ENCODE peak calls at places on chromosomes 1 and 21, in four cellular contexts. U is A549, O is K562, C is GM12878. N is an unnamed sample.

GRCh38 chr21:28832715-28833061 is 160.0 kb downstream of the LTN1 start:
- DNase-seq in O (no peak), C (no peak), U (no peak), N (no peak)

GRCh38 chr1:183227963-183228649 is 42.0 kb downstream of the LAMC2 start:
- DNase-seq in O (peak; percentile 71), U (peak; percentile 47), C (no peak), N (peak; percentile 30)

GRCh38 chr1:201689647-201690046 is 139.3 kb upstream of the IPO9 start:
- DNase-seq in U (no peak), C (no peak), O (no peak), N (no peak)

GRCh38 chr1:208077232-208077751 is 166.4 kb upstream of the CD34 start:
- DNase-seq in U (no peak), O (no peak), C (no peak), N (no peak)

GRCh38 chr1:64479874-64480273 is 9.9 kb downstream of the CACHD1 start:
- DNase-seq in U (no peak), C (no peak), O (no peak), N (no peak)

GRCh38 chr1:206890690-206891089 is 6.6 kb upstream of the IL24 start:
- DNase-seq in C (no peak), O (no peak), U (peak; percentile 56), N (no peak)

GRCh38 chr1:227342075-227342829 is 24.0 kb upstream of the CDC42BPA start:
- DNase-seq in C (no peak), O (no peak), U (peak; percentile 34), N (no peak)

GRCh38 chr1:98988906-98989603 is 15.6 kb downstream of the PLPPR5 start:
- DNase-seq in O (no peak), C (peak; percentile 2), U (no peak), N (no peak)

GRCh38 chr1:203839081-203839480 is 22.3 kb upstream of the SNRPE start:
- DNase-seq in U (peak; percentile 14), C (no peak), O (no peak), N (no peak)

GRCh38 chr1:1167416-1168155 is 6.1 kb upstream of the TTLL10 start:
- DNase-seq in C (no peak), O (no peak), U (no peak), N (no peak)

GRCh38 chr1:211613108-211613947 is 34.4 kb upstream of the SLC30A1 start:
- DNase-seq in O (peak; percentile 88), C (no peak), U (peak; percentile 79), N (peak; percentile 55)
- TF ChIP-seq CHD4 in O (no peak), C (no peak), U (no peak), N (no peak)

GRCh38 chr1:88727205-88727604 is 43.1 kb downstream of the PKN2 start:
- DNase-seq in C (no peak), U (no peak), O (no peak), N (no peak)

GRCh38 chr1:88730995-88731394 is 46.9 kb downstream of the PKN2 start:
- DNase-seq in O (no peak), C (no peak), U (no peak), N (no peak)

GRCh38 chr1:88729297-88729696 is 45.2 kb downstream of the PKN2 start:
- DNase-seq in U (no peak), O (no peak), C (no peak), N (no peak)

GRCh38 chr1:88730132-88730675 is 46.1 kb downstream of the PKN2 start:
- DNase-seq in U (no peak), O (no peak), C (no peak), N (no peak)

DNA sequence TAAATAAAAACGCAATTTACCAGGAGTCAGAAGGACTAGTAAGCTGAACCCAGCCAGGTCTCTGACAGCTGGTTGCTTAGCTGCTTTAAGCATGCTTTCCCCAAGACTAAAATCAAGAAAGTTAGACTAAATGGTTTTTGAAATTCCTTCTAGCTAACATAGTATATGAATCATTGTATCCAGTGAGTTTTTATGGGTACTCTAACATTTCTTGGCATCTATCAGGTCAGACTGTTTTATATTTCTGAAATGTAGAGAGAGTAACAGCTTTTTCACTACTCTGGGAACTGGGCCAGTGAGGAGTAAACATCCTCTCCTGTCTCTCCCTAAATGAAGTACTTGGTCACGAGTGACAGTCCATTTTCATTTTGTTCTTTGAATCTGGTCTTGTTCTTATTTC is 47.4 kb downstream of the PKN2 start:
- DNase-seq in O (no peak), U (peak; percentile 4), C (no peak), N (no peak)
- TF ChIP-seq CHD4 in O (no peak), U (no peak), C (no peak), N (no peak)

GRCh38 chr1:100265562-100265930 is 470 bp upstream of the RTCA start:
- DNase-seq in O (peak; percentile 21), C (no peak), U (peak; percentile 16), N (peak; percentile 23)
- TF ChIP-seq CHD4 in O (no peak), C (no peak), U (no peak), N (no peak)

DNA sequence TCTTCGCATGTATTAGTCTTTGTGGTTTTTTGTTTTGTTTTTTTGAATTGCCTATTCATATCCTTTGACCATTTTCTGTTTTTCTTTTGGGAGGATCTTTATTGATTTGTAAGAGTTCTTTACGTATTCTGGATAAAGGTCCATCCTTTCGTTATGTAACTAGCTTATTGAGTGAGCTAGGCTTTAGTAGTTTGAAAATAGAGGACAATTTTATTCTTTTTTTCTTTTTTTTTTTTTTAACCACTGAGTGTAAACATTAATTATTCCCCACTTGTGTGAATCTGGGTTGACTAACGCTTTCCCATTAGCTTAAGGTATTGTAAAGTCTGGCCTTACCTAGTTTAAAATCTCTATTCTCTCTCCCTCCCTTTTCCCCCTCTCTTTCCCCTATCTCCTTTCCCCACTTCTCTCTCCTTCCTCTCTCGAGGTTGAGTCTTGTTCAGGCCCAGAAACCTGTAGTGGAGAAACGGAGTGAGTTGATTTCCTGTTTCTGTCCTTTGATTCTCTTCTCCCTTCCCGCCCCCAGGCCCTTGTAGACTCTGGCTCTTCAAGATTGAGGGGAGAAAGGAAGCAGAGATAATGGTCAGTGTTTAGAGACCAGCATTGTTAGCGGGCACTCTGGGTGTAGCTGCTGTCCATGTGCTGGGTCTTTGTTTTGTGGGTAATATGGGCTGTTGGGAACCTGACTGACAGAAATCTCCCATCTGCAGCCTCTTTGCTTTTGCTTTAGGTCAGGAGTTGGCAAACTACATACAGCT is 1.5 kb downstream of the MORC3 start:
- DNase-seq in U (no peak), C (no peak), O (peak; percentile 23), N (no peak)
- TF ChIP-seq CHD4 in U (no peak), C (no peak), O (no peak), N (no peak)

N was measured in HepG2.